ENCODE peak calls at places on chromosomes 5 and 9, in nine cellular contexts. One of them, this sample, is unnamed.
A peak's percentile ranks its signal among the peaks of the same experiment; 100 is the strongest.

GRCh38 chr9:117403848-117404247 is 11.0 kb downstream of the ASTN2 start:
- DNase-seq in GM10248: no peak
- DNase-seq in tibial nerve: no peak
- DNase-seq in kidney tubule cell: no peak
- DNase-seq in CD8-positive, alpha-beta T cell: no peak
- DNase-seq in heart left ventricle: no peak
- DNase-seq in HTR-8/SVneo: no peak
- DNase-seq in NCI-H1930: no peak
- DNase-seq in activated CD8-positive, alpha-beta memory T cell treated with anti-CD3 and anti-CD28 coated beads, Interleukin-2, amount 50 U/mL, for 4 hours: no peak
- DNase-seq in this sample: no peak

GRCh38 chr5:1409386-1410110 is 35.7 kb downstream of the SLC6A3 start:
- DNase-seq in GM10248: peak; percentile 58
- DNase-seq in tibial nerve: no peak
- DNase-seq in kidney tubule cell: no peak
- DNase-seq in CD8-positive, alpha-beta T cell: no peak
- DNase-seq in heart left ventricle: no peak
- DNase-seq in HTR-8/SVneo: peak; percentile 69
- DNase-seq in NCI-H1930: no peak
- DNase-seq in activated CD8-positive, alpha-beta memory T cell treated with anti-CD3 and anti-CD28 coated beads, Interleukin-2, amount 50 U/mL, for 4 hours: no peak
- DNase-seq in this sample: no peak

GRCh38 chr5:82331557-82331956 is 53.4 kb upstream of the RPS23 start:
- DNase-seq in GM10248: no peak
- DNase-seq in tibial nerve: no peak
- DNase-seq in kidney tubule cell: no peak
- DNase-seq in CD8-positive, alpha-beta T cell: no peak
- DNase-seq in heart left ventricle: no peak
- DNase-seq in HTR-8/SVneo: no peak
- DNase-seq in NCI-H1930: no peak
- DNase-seq in activated CD8-positive, alpha-beta memory T cell treated with anti-CD3 and anti-CD28 coated beads, Interleukin-2, amount 50 U/mL, for 4 hours: no peak
- DNase-seq in this sample: no peak

GRCh38 chr9:35306281-35306680 is 144.5 kb downstream of the UNC13B start:
- DNase-seq in GM10248: no peak
- DNase-seq in tibial nerve: no peak
- DNase-seq in kidney tubule cell: peak; percentile 61
- DNase-seq in CD8-positive, alpha-beta T cell: no peak
- DNase-seq in heart left ventricle: no peak
- DNase-seq in HTR-8/SVneo: no peak
- DNase-seq in NCI-H1930: no peak
- DNase-seq in activated CD8-positive, alpha-beta memory T cell treated with anti-CD3 and anti-CD28 coated beads, Interleukin-2, amount 50 U/mL, for 4 hours: no peak
- DNase-seq in this sample: no peak

GRCh38 chr9:88710449-88710848 is 175.5 kb downstream of the NXNL2 start:
- DNase-seq in GM10248: no peak
- DNase-seq in tibial nerve: no peak
- DNase-seq in kidney tubule cell: no peak
- DNase-seq in CD8-positive, alpha-beta T cell: no peak
- DNase-seq in heart left ventricle: no peak
- DNase-seq in HTR-8/SVneo: no peak
- DNase-seq in NCI-H1930: no peak
- DNase-seq in activated CD8-positive, alpha-beta memory T cell treated with anti-CD3 and anti-CD28 coated beads, Interleukin-2, amount 50 U/mL, for 4 hours: no peak
- DNase-seq in this sample: no peak

GRCh38 chr9:31519424-31519823 is 865.0 kb upstream of the ACO1 start:
- DNase-seq in GM10248: no peak
- DNase-seq in tibial nerve: no peak
- DNase-seq in kidney tubule cell: no peak
- DNase-seq in CD8-positive, alpha-beta T cell: no peak
- DNase-seq in heart left ventricle: no peak
- DNase-seq in HTR-8/SVneo: no peak
- DNase-seq in NCI-H1930: no peak
- DNase-seq in activated CD8-positive, alpha-beta memory T cell treated with anti-CD3 and anti-CD28 coated beads, Interleukin-2, amount 50 U/mL, for 4 hours: no peak
- DNase-seq in this sample: no peak

GRCh38 chr9:33030285-33030684 is 5.2 kb downstream of the DNAJA1 start:
- DNase-seq in GM10248: no peak
- DNase-seq in tibial nerve: no peak
- DNase-seq in kidney tubule cell: no peak
- DNase-seq in CD8-positive, alpha-beta T cell: no peak
- DNase-seq in heart left ventricle: no peak
- DNase-seq in HTR-8/SVneo: no peak
- DNase-seq in NCI-H1930: no peak
- DNase-seq in activated CD8-positive, alpha-beta memory T cell treated with anti-CD3 and anti-CD28 coated beads, Interleukin-2, amount 50 U/mL, for 4 hours: no peak
- DNase-seq in this sample: no peak

GRCh38 chr5:151199581-151200185 is 24.2 kb downstream of the CCDC69 start:
- DNase-seq in GM10248: no peak
- DNase-seq in tibial nerve: no peak
- DNase-seq in kidney tubule cell: peak; percentile 31
- DNase-seq in CD8-positive, alpha-beta T cell: no peak
- DNase-seq in heart left ventricle: no peak
- DNase-seq in HTR-8/SVneo: no peak
- DNase-seq in NCI-H1930: no peak
- DNase-seq in activated CD8-positive, alpha-beta memory T cell treated with anti-CD3 and anti-CD28 coated beads, Interleukin-2, amount 50 U/mL, for 4 hours: no peak
- DNase-seq in this sample: no peak

GRCh38 chr5:69024241-69024651 is 69.6 kb upstream of the SLC30A5 start:
- DNase-seq in GM10248: peak; percentile 48
- DNase-seq in tibial nerve: no peak
- DNase-seq in kidney tubule cell: peak; percentile 65
- DNase-seq in CD8-positive, alpha-beta T cell: no peak
- DNase-seq in heart left ventricle: no peak
- DNase-seq in HTR-8/SVneo: peak; percentile 42
- DNase-seq in NCI-H1930: no peak
- DNase-seq in activated CD8-positive, alpha-beta memory T cell treated with anti-CD3 and anti-CD28 coated beads, Interleukin-2, amount 50 U/mL, for 4 hours: no peak
- DNase-seq in this sample: no peak

GRCh38 chr5:57784106-57784505 is 301.5 kb upstream of the ACTBL2 start:
- DNase-seq in GM10248: no peak
- DNase-seq in tibial nerve: no peak
- DNase-seq in kidney tubule cell: no peak
- DNase-seq in CD8-positive, alpha-beta T cell: no peak
- DNase-seq in heart left ventricle: no peak
- DNase-seq in HTR-8/SVneo: no peak
- DNase-seq in NCI-H1930: no peak
- DNase-seq in activated CD8-positive, alpha-beta memory T cell treated with anti-CD3 and anti-CD28 coated beads, Interleukin-2, amount 50 U/mL, for 4 hours: no peak
- DNase-seq in this sample: no peak

GRCh38 chr5:87120518-87121314 is 147.0 kb upstream of the RASA1 start:
- DNase-seq in GM10248: peak; percentile 13
- DNase-seq in tibial nerve: no peak
- DNase-seq in kidney tubule cell: peak; percentile 100
- DNase-seq in CD8-positive, alpha-beta T cell: no peak
- DNase-seq in heart left ventricle: no peak
- DNase-seq in HTR-8/SVneo: peak; percentile 20
- DNase-seq in NCI-H1930: no peak
- DNase-seq in activated CD8-positive, alpha-beta memory T cell treated with anti-CD3 and anti-CD28 coated beads, Interleukin-2, amount 50 U/mL, for 4 hours: no peak
- DNase-seq in this sample: no peak

GRCh38 chr9:123360161-123361085 is 4.4 kb downstream of the CRB2 start:
- DNase-seq in GM10248: peak; percentile 84
- DNase-seq in tibial nerve: no peak
- DNase-seq in kidney tubule cell: peak; percentile 28
- DNase-seq in CD8-positive, alpha-beta T cell: no peak
- DNase-seq in heart left ventricle: no peak
- DNase-seq in HTR-8/SVneo: no peak
- DNase-seq in NCI-H1930: no peak
- DNase-seq in activated CD8-positive, alpha-beta memory T cell treated with anti-CD3 and anti-CD28 coated beads, Interleukin-2, amount 50 U/mL, for 4 hours: no peak
- DNase-seq in this sample: no peak

GRCh38 chr9:122228906-122229837 is at the start of gene LHX6:
- DNase-seq in GM10248: no peak
- DNase-seq in tibial nerve: no peak
- DNase-seq in kidney tubule cell: peak; percentile 48
- DNase-seq in CD8-positive, alpha-beta T cell: no peak
- DNase-seq in heart left ventricle: peak; percentile 49
- DNase-seq in HTR-8/SVneo: no peak
- DNase-seq in NCI-H1930: no peak
- DNase-seq in activated CD8-positive, alpha-beta memory T cell treated with anti-CD3 and anti-CD28 coated beads, Interleukin-2, amount 50 U/mL, for 4 hours: no peak
- DNase-seq in this sample: no peak

GRCh38 chr5:135376961-135377621 is 21.9 kb downstream of the MACROH2A1 start:
- DNase-seq in GM10248: peak; percentile 66
- DNase-seq in tibial nerve: no peak
- DNase-seq in kidney tubule cell: no peak
- DNase-seq in CD8-positive, alpha-beta T cell: no peak
- DNase-seq in heart left ventricle: no peak
- DNase-seq in HTR-8/SVneo: no peak
- DNase-seq in NCI-H1930: no peak
- DNase-seq in activated CD8-positive, alpha-beta memory T cell treated with anti-CD3 and anti-CD28 coated beads, Interleukin-2, amount 50 U/mL, for 4 hours: no peak
- DNase-seq in this sample: no peak

GRCh38 chr5:175478384-175479124 is at the start of gene SFXN1:
- DNase-seq in GM10248: peak; percentile 96
- DNase-seq in tibial nerve: peak; percentile 25
- DNase-seq in kidney tubule cell: peak; percentile 75
- DNase-seq in CD8-positive, alpha-beta T cell: peak; percentile 75
- DNase-seq in heart left ventricle: peak; percentile 80
- DNase-seq in HTR-8/SVneo: peak; percentile 85
- DNase-seq in NCI-H1930: peak; percentile 6
- DNase-seq in activated CD8-positive, alpha-beta memory T cell treated with anti-CD3 and anti-CD28 coated beads, Interleukin-2, amount 50 U/mL, for 4 hours: peak; percentile 83
- DNase-seq in this sample: peak; percentile 27

GRCh38 chr5:54867310-54867944 is 118.0 kb downstream of the ESM1 start:
- DNase-seq in GM10248: peak; percentile 38
- DNase-seq in tibial nerve: no peak
- DNase-seq in kidney tubule cell: peak; percentile 60
- DNase-seq in CD8-positive, alpha-beta T cell: no peak
- DNase-seq in heart left ventricle: no peak
- DNase-seq in HTR-8/SVneo: peak; percentile 60
- DNase-seq in NCI-H1930: no peak
- DNase-seq in activated CD8-positive, alpha-beta memory T cell treated with anti-CD3 and anti-CD28 coated beads, Interleukin-2, amount 50 U/mL, for 4 hours: no peak
- DNase-seq in this sample: no peak

GRCh38 chr5:169115725-169116124 is 185.2 kb downstream of the SLIT3 start:
- DNase-seq in GM10248: no peak
- DNase-seq in tibial nerve: no peak
- DNase-seq in kidney tubule cell: no peak
- DNase-seq in CD8-positive, alpha-beta T cell: no peak
- DNase-seq in heart left ventricle: no peak
- DNase-seq in HTR-8/SVneo: no peak
- DNase-seq in NCI-H1930: no peak
- DNase-seq in activated CD8-positive, alpha-beta memory T cell treated with anti-CD3 and anti-CD28 coated beads, Interleukin-2, amount 50 U/mL, for 4 hours: no peak
- DNase-seq in this sample: no peak

GRCh38 chr5:101783241-101784095 is 512.6 kb downstream of the SLCO4C1 start:
- DNase-seq in GM10248: no peak
- DNase-seq in tibial nerve: no peak
- DNase-seq in kidney tubule cell: peak; percentile 1
- DNase-seq in CD8-positive, alpha-beta T cell: no peak
- DNase-seq in heart left ventricle: no peak
- DNase-seq in HTR-8/SVneo: no peak
- DNase-seq in NCI-H1930: no peak
- DNase-seq in activated CD8-positive, alpha-beta memory T cell treated with anti-CD3 and anti-CD28 coated beads, Interleukin-2, amount 50 U/mL, for 4 hours: no peak
- DNase-seq in this sample: no peak

This sample was measured in breast epithelium.